ENCODE peak calls at places on chromosomes 11 and 22, in nine cellular contexts. X, H, Y, I, V, E, B, R and G are unnamed samples.

GRCh38 chr11:56905936-56906335 is 82.8 kb upstream of the OR5AK2 start:
- DNase-seq in X (no peak), H (no peak), Y (no peak), I (no peak), V (no peak), E (no peak), B (no peak), R (no peak), G (no peak)

GRCh38 chr22:22235564-22235963 is 9.0 kb upstream of the VPREB1 start:
- DNase-seq in X (peak; percentile 38), H (no peak), Y (peak; percentile 46), I (peak; percentile 76), V (no peak), E (peak; percentile 40), B (no peak), R (no peak), G (no peak)

GRCh38 chr11:124405611-124406010 is 6.8 kb upstream of the OR8B3 start:
- DNase-seq in X (no peak), H (no peak), Y (no peak), I (no peak), V (no peak), E (no peak), B (no peak), R (no peak), G (no peak)

GRCh38 chr11:10413268-10413667 is 41.8 kb upstream of the AMPD3 start:
- DNase-seq in X (peak; percentile 38), H (no peak), Y (no peak), I (peak; percentile 72), V (no peak), E (peak; percentile 71), B (no peak), R (no peak), G (no peak)

GRCh38 chr22:25497269-25497668 is 67.2 kb upstream of the GRK3 start:
- DNase-seq in X (no peak), H (no peak), Y (no peak), I (no peak), V (no peak), E (no peak), B (no peak), R (no peak), G (no peak)

GRCh38 chr11:128757235-128757711 is 63.4 kb downstream of the FLI1 start:
- DNase-seq in X (peak; percentile 68), H (no peak), Y (no peak), I (peak; percentile 96), V (no peak), E (no peak), B (no peak), R (no peak), G (no peak)

GRCh38 chr11:91700854-91701253 is 523.8 kb upstream of the FAT3 start:
- DNase-seq in X (no peak), H (no peak), Y (no peak), I (no peak), V (no peak), E (peak; percentile 73), B (no peak), R (no peak), G (no peak)

GRCh38 chr11:75721852-75722668 is 4.4 kb downstream of the MOGAT2 start:
- DNase-seq in X (no peak), H (no peak), Y (no peak), I (no peak), V (no peak), E (no peak), B (no peak), R (no peak), G (no peak)

GRCh38 chr11:75499423-75500305 is 26.1 kb downstream of the GDPD5 start:
- DNase-seq in X (no peak), H (no peak), Y (no peak), I (no peak), V (peak; percentile 47), E (no peak), B (no peak), R (peak; percentile 46), G (no peak)

GRCh38 chr22:38868286-38868721 is 3.7 kb downstream of the CBX6 start:
- DNase-seq in X (no peak), H (no peak), Y (no peak), I (no peak), V (peak; percentile 9), E (no peak), B (no peak), R (no peak), G (no peak)